ENCODE peak calls at places on chromosomes 2 and 18, in six cellular contexts. D is activated T-cell treated with anti-CD3 and anti-CD28 coated beads for 1 hour, B is A549, J is amniotic epithelial cell, Z is lung microvascular endothelial cell, W is GM03348. P is an unnamed sample.

GRCh38 chr2:189261431-189261841 is 81.9 kb upstream of the COL5A2 start:
- DNase-seq in D (no peak), B (peak), J (peak), Z (peak), W (peak), P (peak)

GRCh38 chr18:77055429-77056310 is 76.9 kb downstream of the MBP start:
- DNase-seq in D (no peak), B (no peak), J (no peak), Z (no peak), W (no peak), P (no peak)

GRCh38 chr2:71787108-71787415 is 333.7 kb downstream of the DYSF start:
- DNase-seq in D (no peak), B (no peak), J (no peak), Z (no peak), W (no peak), P (no peak)

GRCh38 chr2:241551998-241552737 is 6.4 kb upstream of the BOK start:
- DNase-seq in D (no peak), B (no peak), J (no peak), Z (no peak), W (no peak), P (no peak)

GRCh38 chr2:49973917-49974368 is 819.6 kb upstream of the FSHR start:
- DNase-seq in D (peak), B (peak), J (peak), Z (peak), W (peak), P (peak)

GRCh38 chr2:190846746-190847145 is 33.9 kb upstream of the GLS start:
- DNase-seq in D (no peak), B (peak), J (no peak), Z (no peak), W (no peak), P (no peak)

GRCh38 chr2:47016172-47016913 is 100.7 kb upstream of the MCFD2 start:
- DNase-seq in D (no peak), B (peak), J (peak), Z (peak), W (peak), P (no peak)

GRCh38 chr2:128366746-128367511 is 48.3 kb upstream of the HS6ST1 start:
- DNase-seq in D (no peak), B (no peak), J (no peak), Z (no peak), W (no peak), P (no peak)

GRCh38 chr2:150617351-150617750 is 129.9 kb upstream of the RND3 start:
- DNase-seq in D (no peak), B (no peak), J (peak), Z (no peak), W (no peak), P (peak)

GRCh38 chr2:174606336-174606735 is 8.7 kb upstream of the WIPF1 start:
- DNase-seq in D (no peak), B (peak), J (peak), Z (peak), W (peak), P (peak)

GRCh38 chr2:133821107-133821760 is 253.0 kb upstream of the NCKAP5 start:
- DNase-seq in D (no peak), B (no peak), J (peak), Z (peak), W (peak), P (peak)

GRCh38 chr2:228094377-228094921 is 87.0 kb downstream of the SPHKAP start:
- DNase-seq in D (no peak), B (no peak), J (no peak), Z (no peak), W (no peak), P (no peak)

GRCh38 chr2:158994920-158995676 is 26.7 kb downstream of the TANC1 start:
- DNase-seq in D (no peak), B (no peak), J (peak), Z (no peak), W (no peak), P (peak)

GRCh38 chr18:21897811-21898210 is 157.2 kb downstream of the MIB1 start:
- DNase-seq in D (no peak), B (peak), J (peak), Z (peak), W (peak), P (peak)

GRCh38 chr18:8416212-8417019 is 192.8 kb upstream of the RAB12 start:
- DNase-seq in D (no peak), B (no peak), J (no peak), Z (no peak), W (no peak), P (no peak)

GRCh38 chr2:170339753-170340692 is 162.1 kb downstream of the MYO3B start:
- DNase-seq in D (no peak), B (no peak), J (no peak), Z (no peak), W (no peak), P (no peak)

P was measured in cardiac muscle cell.